ENCODE peak calls at places on chromosomes 7 and 10, in seven cellular contexts. B is nephron progenitor cell, L is foreskin fibroblast, Y is lung, D is astrocyte of the spinal cord, I is astrocyte of the cerebellum, Q is bronchial epithelial cell. X is an unnamed sample.

GRCh38 chr7:20193242-20193777 is 23.9 kb downstream of the MACC1 start:
- DNase-seq in Y (no peak), D (no peak), B (no peak), L (no peak), I (no peak), Q (no peak), X (no peak)

GRCh38 chr10:9103301-9103700 is 1048.8 kb downstream of the GATA3 start:
- DNase-seq in B (no peak), D (no peak), Q (no peak), Y (no peak), L (peak), I (no peak), X (no peak)

GRCh38 chr7:84178013-84178412 is 16.6 kb downstream of the SEMA3A start:
- DNase-seq in Y (no peak), Q (peak), D (no peak), L (no peak), B (no peak), I (no peak), X (no peak)

GRCh38 chr10:112951349-112952281 is 1.6 kb downstream of the TCF7L2 start:
- DNase-seq in L (peak), I (no peak), Y (peak), B (peak), D (peak), Q (peak), X (peak)

GRCh38 chr7:91164531-91164930 is 99.7 kb upstream of the FZD1 start:
- DNase-seq in Q (no peak), B (no peak), D (no peak), L (peak), I (no peak), Y (no peak), X (no peak)

GRCh38 chr10:61744469-61744868 is 81.7 kb downstream of the CABCOCO1 start:
- DNase-seq in I (no peak), B (no peak), Y (no peak), L (no peak), D (no peak), Q (no peak), X (no peak)

GRCh38 chr7:118153551-118154177 is 30.3 kb upstream of the LSM8 start:
- DNase-seq in D (peak), Y (no peak), Q (peak), I (no peak), B (peak), L (peak), X (no peak)

GRCh38 chr10:43286076-43286805 is 19.4 kb upstream of the RASGEF1A start:
- DNase-seq in Y (no peak), D (no peak), I (no peak), Q (no peak), B (no peak), L (no peak), X (no peak)

GRCh38 chr7:136114966-136115762 is 138.0 kb upstream of the MTPN start:
- DNase-seq in B (peak), L (peak), Q (peak), D (peak), I (no peak), Y (no peak), X (peak)

GRCh38 chr7:99525713-99526440 is 21.4 kb downstream of the ZKSCAN5 start:
- DNase-seq in I (no peak), D (no peak), Q (peak), L (peak), B (no peak), Y (no peak), X (no peak)

GRCh38 chr7:140062118-140062527 is 628 bp downstream of the PARP12 start:
- DNase-seq in Y (peak), D (peak), L (peak), I (no peak), B (no peak), Q (no peak), X (no peak)

GRCh38 chr7:100358857-100359212 is 918 bp downstream of the PILRB start:
- DNase-seq in Q (no peak), Y (no peak), D (no peak), I (no peak), B (no peak), L (no peak), X (no peak)

GRCh38 chr7:68440870-68441269 is 1157.4 kb upstream of the AUTS2 start:
- DNase-seq in L (no peak), B (no peak), Y (no peak), I (no peak), Q (no peak), D (no peak), X (no peak)

GRCh38 chr10:26854524-26854923 is 6.2 kb downstream of the ABI1 start:
- DNase-seq in Q (peak), I (no peak), Y (no peak), L (no peak), D (no peak), B (no peak), X (no peak)

GRCh38 chr10:68900427-68901105 is 549 bp upstream of the DDX50 start:
- DNase-seq in D (no peak), Y (no peak), L (no peak), Q (peak), B (no peak), I (peak), X (peak)

GRCh38 chr7:42237891-42238531 is 1.0 kb upstream of the GLI3 start:
- DNase-seq in Q (no peak), B (peak), I (no peak), D (peak), Y (peak), L (peak), X (peak)

GRCh38 chr7:115449689-115450088 is 527.8 kb downstream of the MDFIC start:
- DNase-seq in Q (no peak), B (no peak), Y (no peak), D (no peak), L (no peak), I (no peak), X (no peak)

GRCh38 chr7:34900891-34901493 is 136.3 kb downstream of the DPY19L1 start:
- DNase-seq in L (no peak), D (no peak), I (no peak), Q (no peak), B (no peak), Y (no peak), X (no peak)

GRCh38 chr10:113704637-113705343 is 25.1 kb downstream of the CASP7 start:
- DNase-seq in I (peak), D (peak), Y (no peak), L (peak), Q (peak), B (peak), X (peak)

GRCh38 chr10:78777466-78778256 is 291.1 kb upstream of the ZMIZ1 start:
- DNase-seq in Y (no peak), Q (no peak), B (peak), D (peak), L (peak), I (peak), X (peak)

GRCh38 chr7:22640269-22640668 is 86.7 kb upstream of the IL6 start:
- DNase-seq in D (no peak), Y (no peak), I (no peak), Q (no peak), B (no peak), L (no peak), X (no peak)

GRCh38 chr10:26737730-26738129 is 40.2 kb downstream of the PDSS1 start:
- DNase-seq in Y (no peak), D (peak), B (no peak), Q (peak), I (no peak), L (peak), X (no peak)

GRCh38 chr10:89522463-89522862 is 12.9 kb downstream of the SLC16A12 start:
- DNase-seq in L (peak), I (no peak), Q (peak), D (peak), B (no peak), Y (no peak), X (peak)

GRCh38 chr10:113454341-113455061 is 98.4 kb upstream of the HABP2 start:
- DNase-seq in B (peak), Y (no peak), D (peak), I (no peak), L (peak), Q (peak), X (no peak)

GRCh38 chr7:105003275-105003674 is 10.7 kb upstream of the KMT2E start:
- DNase-seq in D (peak), Q (peak), L (peak), B (no peak), I (no peak), Y (peak), X (peak)

GRCh38 chr10:101030492-101031127 is 319 bp downstream of the PDZD7 start:
- DNase-seq in B (no peak), I (no peak), D (no peak), Q (no peak), Y (no peak), L (no peak), X (no peak)

GRCh38 chr7:922334-923107 is 32.0 kb downstream of the ADAP1 start:
- DNase-seq in L (no peak), B (no peak), I (no peak), D (no peak), Y (no peak), Q (no peak), X (no peak)

GRCh38 chr7:63040336-63040735 is 958.3 kb upstream of the ZNF722 start:
- DNase-seq in Q (no peak), Y (no peak), D (no peak), B (no peak), I (no peak), L (no peak), X (no peak)

GRCh38 chr7:37336259-37336658 is 112.4 kb downstream of the ELMO1 start:
- DNase-seq in L (no peak), Q (no peak), Y (no peak), B (no peak), I (no peak), D (no peak), X (no peak)

GRCh38 chr7:76222839-76223238 is 21.1 kb downstream of the SRRM3 start:
- DNase-seq in I (no peak), L (no peak), Q (no peak), B (no peak), Y (no peak), D (no peak), X (no peak)

GRCh38 chr10:129689681-129690080 is 222.6 kb downstream of the MGMT start:
- DNase-seq in L (no peak), Q (no peak), I (no peak), D (no peak), B (no peak), Y (no peak), X (no peak)

GRCh38 chr10:110358869-110359629 is 54.3 kb upstream of the SMNDC1 start:
- DNase-seq in D (peak), B (no peak), Y (no peak), L (peak), I (no peak), Q (peak), X (peak)

GRCh38 chr7:26147030-26147429 is 5.0 kb upstream of the NFE2L3 start:
- DNase-seq in B (no peak), D (no peak), Y (peak), L (peak), Q (peak), I (no peak), X (no peak)

GRCh38 chr10:96683065-96683464 is 37.2 kb downstream of the PIK3AP1 start:
- DNase-seq in L (peak), D (peak), I (peak), Q (no peak), B (no peak), Y (no peak), X (peak)

GRCh38 chr10:87661861-87662785 is 2.4 kb downstream of the PAPSS2 start:
- DNase-seq in B (no peak), D (peak), I (no peak), L (no peak), Q (no peak), Y (no peak), X (no peak)

GRCh38 chr7:29748286-29749099 is 57.8 kb upstream of the WIPF3 start:
- DNase-seq in B (no peak), Y (no peak), L (peak), I (peak), D (peak), Q (peak), X (peak)

GRCh38 chr10:2979267-2979660 is 88.1 kb upstream of the PFKP start:
- DNase-seq in Q (no peak), B (no peak), L (peak), Y (no peak), D (no peak), I (no peak), X (peak)

GRCh38 chr7:38310601-38311057 is 37.2 kb upstream of the TARP start:
- DNase-seq in Y (no peak), Q (no peak), D (no peak), I (no peak), L (peak), B (no peak), X (no peak)

GRCh38 chr10:121598261-121599249 is at the start of gene FGFR2:
- DNase-seq in Y (peak), I (no peak), D (peak), L (peak), Q (no peak), B (peak), X (no peak)
- TF ChIP-seq CTCF in Y (no peak), I (no peak), D (no peak), L (no peak), Q (no peak), B (no peak), X (no peak)

GRCh38 chr10:102669206-102670064 is 25.2 kb downstream of the TRIM8 start:
- DNase-seq in Y (peak), B (peak), D (no peak), Q (peak), L (peak), I (no peak), X (peak)
- TF ChIP-seq CTCF in Y (no peak), B (no peak), D (no peak), Q (peak), L (peak), I (peak), X (peak)

GRCh38 chr10:80289451-80290287 is at the start of gene MAT1A:
- DNase-seq in I (no peak), B (no peak), Q (peak), Y (no peak), D (no peak), L (peak), X (peak)
- TF ChIP-seq CTCF in I (no peak), B (no peak), Q (peak), Y (no peak), D (no peak), L (no peak), X (peak)

GRCh38 chr7:129461809-129462208 is 27.6 kb downstream of the STRIP2 start:
- DNase-seq in Q (no peak), L (no peak), B (no peak), D (no peak), Y (no peak), I (no peak), X (no peak)
- TF ChIP-seq CTCF in Q (no peak), L (no peak), B (no peak), D (no peak), Y (no peak), I (no peak), X (no peak)

X was measured in HFFc6.